ENCODE peak calls at places on chromosomes 3 and 15, in six cellular contexts. L is WERI-Rb-1, Z is fibroblast of lung, P is upper lobe of right lung, R is HAP-1, E is pancreas. Y is an unnamed sample.

GRCh38 chr3:171994646-171995441 is 44.5 kb upstream of the FNDC3B start:
- DNase-seq in L (no peak), E (no peak), Z (peak; percentile 92), R (no peak), P (no peak), Y (peak; percentile 57)

GRCh38 chr15:66763186-66764066 is 61.4 kb downstream of the SMAD6 start:
- DNase-seq in P (peak; percentile 96), R (no peak), Z (peak; percentile 39), L (no peak), E (peak; percentile 94), Y (peak; percentile 99)

GRCh38 chr3:107367353-107367752 is 9.9 kb upstream of the CCDC54 start:
- DNase-seq in L (no peak), E (no peak), P (no peak), Z (peak; percentile 90), R (peak; percentile 45), Y (peak; percentile 74)

GRCh38 chr3:101890716-101891115 is 41.4 kb downstream of the NFKBIZ start:
- DNase-seq in L (no peak), P (no peak), Z (peak; percentile 92), R (no peak), E (no peak), Y (peak; percentile 61)

GRCh38 chr15:77632760-77633133 is at the start of gene LINGO1:
- DNase-seq in E (peak; percentile 57), L (no peak), R (peak; percentile 82), Z (peak; percentile 39), P (no peak), Y (peak; percentile 52)

GRCh38 chr15:38912067-38912466 is 347.5 kb upstream of the RASGRP1 start:
- DNase-seq in R (no peak), E (no peak), P (no peak), Z (no peak), L (no peak), Y (no peak)

GRCh38 chr15:60682115-60682514 is 203.2 kb upstream of the ICE2 start:
- DNase-seq in L (no peak), R (no peak), E (no peak), P (no peak), Z (peak; percentile 65), Y (no peak)

GRCh38 chr3:10517616-10518015 is 12.2 kb upstream of the ATP2B2 start:
- DNase-seq in L (peak; percentile 2), P (peak; percentile 20), Z (no peak), R (peak; percentile 2), E (no peak), Y (no peak)

GRCh38 chr15:58222698-58223097 is 84.5 kb downstream of the AQP9 start:
- DNase-seq in E (no peak), P (no peak), L (no peak), R (no peak), Z (peak; percentile 54), Y (no peak)

GRCh38 chr15:90550919-90551318 is 21.2 kb downstream of the CRTC3 start:
- DNase-seq in L (no peak), R (no peak), Z (peak; percentile 36), P (no peak), E (no peak), Y (no peak)

GRCh38 chr15:34119291-34119690 is 17.4 kb downstream of the PGBD4 start:
- DNase-seq in P (no peak), Z (peak; percentile 45), E (no peak), R (peak; percentile 25), L (peak; percentile 84), Y (peak; percentile 5)

GRCh38 chr3:174153875-174154274 is 705.3 kb upstream of the NAALADL2 start:
- DNase-seq in L (no peak), P (no peak), E (no peak), Z (peak; percentile 59), R (no peak), Y (no peak)

GRCh38 chr3:51242939-51243338 is 142.2 kb upstream of the MANF start:
- DNase-seq in P (no peak), Z (no peak), E (no peak), R (no peak), L (no peak), Y (no peak)

GRCh38 chr3:385151-385550 is 188.6 kb downstream of the CHL1 start:
- DNase-seq in P (no peak), Z (peak; percentile 8), R (no peak), L (no peak), E (no peak), Y (peak; percentile 30)

GRCh38 chr3:377158-377561 is 180.6 kb downstream of the CHL1 start:
- DNase-seq in P (no peak), R (peak; percentile 22), L (no peak), E (no peak), Z (peak; percentile 45), Y (no peak)

DNA sequence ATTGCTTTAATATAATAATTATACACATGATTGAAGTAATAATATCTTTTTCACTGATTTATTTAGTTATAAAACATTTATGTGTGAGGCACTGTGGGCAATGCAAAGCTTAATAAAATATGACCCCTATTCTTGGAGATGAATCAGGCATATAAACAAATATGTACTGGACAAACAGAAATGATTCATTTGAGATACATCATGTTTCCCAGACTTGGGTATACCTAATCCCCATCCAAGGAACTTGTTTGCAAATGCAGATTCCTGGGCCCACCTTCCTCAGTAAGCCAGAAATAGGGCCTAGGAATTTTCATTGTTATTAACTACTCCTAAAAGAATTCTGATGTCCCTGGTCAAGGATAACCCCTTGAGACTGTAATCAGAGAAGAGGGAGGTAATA is 184.2 kb downstream of the CHL1 start:
- DNase-seq in L (no peak), R (no peak), Z (no peak), P (no peak), E (no peak), Y (no peak)
- H3K9me3 ChIP-seq in L (no peaks in the 10 kb centered on the region), R (no peaks in the 10 kb centered on the region), Z (no peaks in the 10 kb centered on the region), P (no peaks in the 10 kb centered on the region), E (no peaks in the 10 kb centered on the region), Y (no peaks in the 10 kb centered on the region)

GRCh38 chr3:396293-396692 is 199.7 kb downstream of the CHL1 start:
- DNase-seq in P (no peak), R (no peak), E (no peak), L (no peak), Z (no peak), Y (no peak)
- H3K9me3 ChIP-seq in P (no peaks in the 10 kb centered on the region), R (no peaks in the 10 kb centered on the region), E (no peaks in the 10 kb centered on the region), L (no peaks in the 10 kb centered on the region), Z (no peaks in the 10 kb centered on the region), Y (no peaks in the 10 kb centered on the region)

DNA sequence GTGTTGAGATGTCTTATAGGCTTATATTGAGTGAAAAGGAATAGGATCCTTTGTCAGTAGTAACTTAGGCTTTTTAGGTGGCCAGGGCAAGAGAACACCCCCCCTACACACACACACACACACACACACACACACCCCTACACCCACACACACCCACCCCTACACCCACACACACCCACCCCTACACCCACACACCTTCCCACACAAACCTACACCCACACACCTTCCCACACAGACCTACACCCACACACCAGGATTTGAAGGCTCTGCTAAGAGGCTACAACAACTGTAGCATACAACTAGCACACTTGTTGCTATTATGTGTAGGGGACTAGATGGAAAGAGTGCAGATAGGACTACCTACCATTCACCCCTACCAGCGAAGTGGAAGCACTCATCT is 172.6 kb downstream of the PGPEP1L start:
- DNase-seq in L (no peak), Z (no peak), R (no peak), P (no peak), E (no peak), Y (no peak)
- H3K9me3 ChIP-seq in L (peaks cover 23% of the 10 kb centered on the region), Z (peaks cover 2% of the 10 kb centered on the region), R (peaks cover 19% of the 10 kb centered on the region), P (peaks cover 25% of the 10 kb centered on the region), E (no peaks in the 10 kb centered on the region), Y (peaks cover 18% of the 10 kb centered on the region)

GRCh38 chr15:24684313-24684712 is 8.7 kb downstream of the NPAP1 start:
- DNase-seq in P (no peak), E (no peak), Z (no peak), L (no peak), R (no peak), Y (no peak)
- H3K9me3 ChIP-seq in P (no peaks in the 10 kb centered on the region), E (no peaks in the 10 kb centered on the region), Z (no peaks in the 10 kb centered on the region), L (no peaks in the 10 kb centered on the region), R (no peaks in the 10 kb centered on the region), Y (no peaks in the 10 kb centered on the region)

DNA sequence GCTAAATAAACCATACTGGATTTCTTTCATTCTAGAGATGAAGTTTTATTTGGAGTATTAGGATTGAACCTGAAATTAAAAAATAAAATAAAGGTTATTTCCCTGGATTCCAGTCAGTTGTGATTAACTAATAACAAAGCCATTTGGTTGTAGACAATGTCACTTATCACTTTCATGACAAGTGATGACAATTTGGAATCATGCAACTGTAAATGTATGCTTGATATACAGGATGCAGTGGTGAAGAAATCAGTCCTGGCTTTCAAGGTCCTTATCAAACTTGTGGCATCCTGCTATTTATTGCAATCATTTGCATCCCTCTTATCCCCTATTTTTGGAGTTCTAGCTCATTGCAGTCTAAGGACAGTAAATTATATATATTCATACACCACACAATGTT is 425.2 kb downstream of the CHL1 start:
- DNase-seq in L (no peak), R (no peak), E (no peak), Z (no peak), P (no peak), Y (no peak)
- H3K9me3 ChIP-seq in L (no peaks in the 10 kb centered on the region), R (no peaks in the 10 kb centered on the region), E (no peaks in the 10 kb centered on the region), Z (no peaks in the 10 kb centered on the region), P (no peaks in the 10 kb centered on the region), Y (no peaks in the 10 kb centered on the region)

GRCh38 chr3:147411777-147412176 is 2.6 kb downstream of the ZIC1 start:
- DNase-seq in L (no peak), R (no peak), Z (no peak), E (no peak), P (no peak), Y (peak; percentile 68)

GRCh38 chr3:147412491-147412916 is 3.3 kb downstream of the ZIC1 start:
- DNase-seq in E (no peak), L (no peak), R (no peak), Z (no peak), P (no peak), Y (peak; percentile 48)

GRCh38 chr3:147410518-147411234 is 1.5 kb downstream of the ZIC1 start:
- DNase-seq in E (no peak), Z (peak; percentile 65), P (no peak), L (no peak), R (no peak), Y (peak; percentile 76)

GRCh38 chr3:147410126-147410517 is 957 bp downstream of the ZIC1 start:
- DNase-seq in E (no peak), P (no peak), L (no peak), Z (no peak), R (no peak), Y (no peak)

GRCh38 chr3:147411235-147411607 is 2.1 kb downstream of the ZIC1 start:
- DNase-seq in Z (no peak), E (no peak), L (no peak), P (no peak), R (no peak), Y (peak; percentile 66)
- H3K9me3 ChIP-seq in Z (no peaks in the 10 kb centered on the region), E (no peaks in the 10 kb centered on the region), L (peaks cover 4% of the 10 kb centered on the region), P (no peaks in the 10 kb centered on the region), R (no peaks in the 10 kb centered on the region), Y (no peaks in the 10 kb centered on the region)

GRCh38 chr15:84778194-84778593 is 29.8 kb downstream of the ZNF592 start:
- DNase-seq in E (no peak), P (peak; percentile 12), Z (no peak), L (no peak), R (no peak), Y (no peak)
- H3K9me3 ChIP-seq in E (no peaks in the 10 kb centered on the region), P (no peaks in the 10 kb centered on the region), Z (no peaks in the 10 kb centered on the region), L (no peaks in the 10 kb centered on the region), R (no peaks in the 10 kb centered on the region), Y (no peaks in the 10 kb centered on the region)